ENCODE peak calls at places on chromosomes 4 and X, in eight cellular contexts. X is uterus, Q is GM12878, V is sigmoid colon, N is HCT116, D is right lobe of liver, B is IMR-90, E is lower leg skin. G is an unnamed sample.

GRCh38 chr4:123096038-123096437 is 173.6 kb upstream of the NUDT6 start:
- DNase-seq in D (no peak), Q (no peak), B (no peak), N (peak), V (no peak), E (no peak), X (no peak), G (no peak)

GRCh38 chr4:182789588-182789987 is 127.6 kb downstream of the DCTD start:
- DNase-seq in E (no peak), N (no peak), B (no peak), V (no peak), Q (no peak), D (no peak), X (no peak), G (no peak)

GRCh38 chrX:21985332-21985777 is 44.8 kb downstream of the SMS start:
- DNase-seq in V (peak), D (no peak), E (peak), X (peak), B (peak), Q (peak), N (peak), G (peak)

GRCh38 chr4:75634951-75635350 is 4.6 kb upstream of the CDKL2 start:
- DNase-seq in N (no peak), B (peak), Q (no peak), E (no peak), D (no peak), X (no peak), V (no peak), G (no peak)

GRCh38 chr4:99205104-99205979 is 13.7 kb downstream of the ADH6 start:
- DNase-seq in Q (no peak), X (peak), E (peak), D (no peak), V (no peak), B (peak), N (no peak), G (no peak)

GRCh38 chr4:88144048-88144447 is 14.4 kb downstream of the ABCG2 start:
- DNase-seq in X (no peak), E (no peak), V (no peak), N (no peak), Q (no peak), D (no peak), B (no peak), G (no peak)

GRCh38 chr4:2924765-2925301 is 38.4 kb downstream of the NOP14 start:
- DNase-seq in E (no peak), V (no peak), Q (no peak), X (peak), B (no peak), N (no peak), D (peak), G (peak)

GRCh38 chrX:118807151-118808017 is 16.2 kb upstream of the ZCCHC12 start:
- DNase-seq in D (no peak), Q (peak), N (peak), B (peak), E (peak), X (peak), V (no peak), G (peak)

GRCh38 chr4:155679343-155679742 is 12.7 kb downstream of the GUCY1A1 start:
- DNase-seq in D (no peak), B (peak), V (peak), X (peak), E (no peak), Q (no peak), N (no peak), G (no peak)

GRCh38 chr4:139808381-139809206 is 143.0 kb downstream of the MGST2 start:
- DNase-seq in E (no peak), B (peak), D (no peak), N (no peak), X (peak), Q (no peak), V (no peak), G (no peak)

GRCh38 chrX:41043950-41044349 is 41.3 kb upstream of the USP9X start:
- DNase-seq in B (peak), V (no peak), E (no peak), D (no peak), X (no peak), Q (no peak), N (no peak), G (no peak)

GRCh38 chr4:77146426-77147399 is 10.3 kb upstream of the CCNG2 start:
- DNase-seq in X (no peak), N (no peak), E (no peak), V (no peak), B (no peak), Q (no peak), D (no peak), G (no peak)

DNA sequence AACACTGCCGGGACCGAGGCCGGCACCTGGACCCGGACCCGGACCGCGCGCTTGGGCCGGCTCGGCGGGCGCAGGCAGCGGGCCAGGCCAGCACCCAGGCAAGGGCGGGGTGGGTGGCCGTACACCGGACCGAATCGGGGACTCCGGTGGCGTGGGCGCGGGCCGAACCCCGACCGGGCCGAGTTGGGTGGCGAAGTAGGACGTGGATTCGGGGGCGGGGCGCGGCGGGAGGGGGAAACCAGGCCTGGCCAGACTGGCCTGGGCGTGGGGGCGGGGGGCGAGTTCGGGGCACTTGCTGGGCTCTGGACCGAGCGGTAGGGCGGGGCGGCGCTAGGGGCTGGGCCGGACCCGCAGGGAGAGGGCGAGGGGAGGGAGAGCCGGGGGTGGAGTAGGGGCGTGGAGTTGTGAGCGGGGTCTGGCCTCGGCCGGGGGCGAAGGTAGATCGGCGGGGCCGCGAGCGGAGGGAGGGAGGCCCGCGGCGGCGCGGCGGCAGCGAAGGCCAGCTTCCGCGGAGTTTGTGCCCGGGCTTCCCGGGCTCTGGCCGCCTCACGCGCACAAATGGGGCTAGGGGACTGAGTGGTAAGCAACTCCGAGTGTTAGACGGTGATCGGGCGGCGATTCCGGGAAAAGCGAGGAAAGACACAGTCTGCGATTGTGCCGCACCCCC is 1.8 kb upstream of the BCORL1 start:
- DNase-seq in N (no peak), B (no peak), Q (no peak), D (peak), E (no peak), V (peak), X (peak), G (peak)
- TF ChIP-seq POLR2A in N (no peak), B (no peak), Q (peak), D (peak), E (no peak), V (no peak), X (peak), G (no peak)

GRCh38 chrX:48919360-48919821 is 567 bp upstream of the PIM2 start:
- DNase-seq in Q (no peak), B (no peak), X (no peak), E (no peak), V (no peak), D (no peak), N (no peak), G (no peak)

GRCh38 chrX:48918303-48918643 is 551 bp downstream of the PIM2 start:
- DNase-seq in N (no peak), E (no peak), Q (no peak), B (no peak), V (no peak), D (no peak), X (no peak), G (no peak)

GRCh38 chrX:48917139-48917980 is 1.5 kb downstream of the PIM2 start:
- DNase-seq in Q (peak), D (peak), N (peak), B (peak), E (peak), X (peak), V (peak), G (peak)

GRCh38 chrX:48919947-48920712 is 1.3 kb upstream of the PIM2 start:
- DNase-seq in X (no peak), E (no peak), D (no peak), B (no peak), N (no peak), V (no peak), Q (no peak), G (no peak)

DNA sequence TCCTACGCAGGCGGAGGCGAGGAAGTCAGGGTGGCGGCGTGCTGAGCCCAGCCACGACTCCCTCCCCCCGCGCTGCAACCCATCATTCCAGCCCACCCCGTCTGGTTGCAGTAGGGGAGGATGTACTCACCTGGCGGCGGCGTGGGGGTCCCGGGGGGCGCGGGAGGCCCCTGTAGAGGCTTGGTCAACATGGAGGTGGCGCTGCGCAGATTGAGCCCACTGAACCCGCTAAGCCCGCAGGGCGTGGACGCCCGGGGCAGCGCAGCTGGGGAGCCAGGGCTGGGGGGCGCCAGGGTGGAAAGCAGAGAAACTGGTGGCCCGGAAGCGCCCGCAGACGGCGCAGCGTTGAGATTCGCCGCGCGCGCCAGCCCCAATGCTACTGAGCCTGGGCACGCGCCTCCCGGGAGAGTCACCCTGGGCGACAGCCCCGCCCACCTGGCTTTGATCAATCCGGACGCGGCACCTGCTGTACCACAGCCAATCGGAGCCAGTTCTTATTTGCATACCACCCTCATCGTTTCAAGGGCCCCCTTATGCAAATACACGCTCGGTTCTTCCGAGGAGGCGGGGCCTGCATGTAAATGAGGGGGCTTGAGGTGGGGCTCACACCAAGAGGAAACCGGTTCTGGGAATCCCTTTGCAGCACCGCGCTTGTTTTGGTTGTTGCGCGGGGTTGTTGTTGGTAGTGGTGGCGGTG is at the start of gene PIM2:
- DNase-seq in B (peak), Q (peak), N (peak), V (peak), D (peak), E (peak), X (peak), G (peak)
- TF ChIP-seq POLR2A in B (peak), Q (peak), N (peak), V (peak), D (peak), E (peak), X (peak), G (no peak)

GRCh38 chr4:89312066-89312465 is 4.5 kb upstream of the GPRIN3 start:
- DNase-seq in N (no peak), E (no peak), B (no peak), Q (no peak), V (no peak), X (no peak), D (no peak), G (no peak)

GRCh38 chr4:89314291-89314690 is 6.7 kb upstream of the GPRIN3 start:
- DNase-seq in B (no peak), D (no peak), X (no peak), N (no peak), E (no peak), Q (no peak), V (no peak), G (no peak)

GRCh38 chr4:89307446-89308160 is at the start of gene GPRIN3:
- DNase-seq in N (no peak), Q (no peak), V (peak), D (peak), E (no peak), X (peak), B (no peak), G (peak)

GRCh38 chr4:89308161-89308500 is 531 bp upstream of the GPRIN3 start:
- DNase-seq in V (no peak), Q (no peak), D (no peak), E (no peak), X (no peak), B (no peak), N (no peak), G (no peak)

GRCh38 chr4:89311433-89311832 is 3.8 kb upstream of the GPRIN3 start:
- DNase-seq in B (no peak), N (no peak), E (no peak), Q (no peak), D (no peak), V (no peak), X (no peak), G (no peak)
- TF ChIP-seq POLR2A in B (no peak), N (no peak), E (no peak), Q (no peak), D (no peak), V (no peak), X (no peak), G (no peak)

GRCh38 chr4:8199594-8200301 is 658 bp downstream of the SH3TC1 start:
- DNase-seq in V (no peak), N (no peak), E (no peak), B (no peak), X (no peak), D (peak), Q (no peak), G (peak)

GRCh38 chr4:8197521-8197920 is 1.6 kb upstream of the SH3TC1 start:
- DNase-seq in X (no peak), B (no peak), N (no peak), Q (no peak), D (peak), E (no peak), V (no peak), G (no peak)

GRCh38 chr4:8198206-8198905 is 734 bp upstream of the SH3TC1 start:
- DNase-seq in D (peak), X (no peak), E (peak), B (no peak), V (no peak), Q (peak), N (no peak), G (peak)

GRCh38 chr4:8200302-8200975 is 1.3 kb downstream of the SH3TC1 start:
- DNase-seq in Q (no peak), X (no peak), E (peak), V (peak), N (no peak), B (peak), D (no peak), G (peak)

GRCh38 chr4:8198906-8199593 is at the start of gene SH3TC1:
- DNase-seq in D (peak), X (peak), B (peak), E (peak), N (peak), Q (peak), V (peak), G (peak)
- TF ChIP-seq POLR2A in D (peak), X (no peak), B (no peak), E (no peak), N (no peak), Q (no peak), V (peak), G (peak)

DNA sequence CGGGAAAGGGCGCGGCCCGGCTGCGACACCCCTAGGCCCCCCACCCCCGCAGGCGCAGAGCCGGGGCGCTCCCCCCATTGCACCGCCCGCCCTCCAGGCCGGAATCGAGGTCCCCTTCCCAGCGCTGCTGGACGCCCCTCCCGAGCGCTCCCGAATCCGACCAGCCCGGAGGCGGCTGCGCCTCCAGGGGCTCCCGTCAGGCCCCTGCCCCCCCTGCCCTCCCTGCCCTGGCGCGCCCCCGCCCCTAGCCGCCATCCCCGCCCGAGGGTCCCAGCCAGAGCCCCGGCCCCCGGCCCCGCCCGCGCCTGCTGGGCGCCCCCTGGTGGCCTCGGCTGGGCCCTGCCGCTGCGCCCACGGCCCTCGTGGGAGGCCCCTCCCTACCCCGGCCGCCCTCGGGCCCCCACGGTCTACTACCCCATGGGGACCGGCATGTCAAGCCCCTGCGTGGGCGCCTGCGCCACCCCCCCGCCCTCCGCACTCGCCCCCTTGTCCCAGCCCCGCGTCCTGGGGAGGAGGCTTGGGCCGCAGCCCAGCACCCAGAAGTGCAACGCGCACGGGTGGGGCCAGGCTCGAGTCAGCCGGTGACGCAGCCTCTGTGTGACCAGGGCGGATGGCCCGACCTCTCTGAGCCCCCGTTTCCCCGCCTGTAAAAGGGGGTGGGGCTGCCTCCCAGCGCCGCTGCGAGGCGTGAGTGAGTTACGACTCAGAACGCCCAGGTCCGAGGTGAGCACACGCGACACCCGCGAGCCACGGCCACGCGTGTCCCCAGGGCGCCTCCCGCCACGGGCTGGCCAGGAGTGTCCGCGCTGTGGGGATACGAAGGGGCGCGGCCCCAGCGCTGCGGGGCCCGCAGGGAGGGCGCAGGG is 104.9 kb downstream of the FAM53A start:
- DNase-seq in B (peak), V (peak), E (peak), N (peak), X (peak), Q (no peak), D (peak), G (peak)
- TF ChIP-seq POLR2A in B (no peak), V (no peak), E (no peak), N (no peak), X (no peak), Q (no peak), D (peak), G (no peak)

DNA sequence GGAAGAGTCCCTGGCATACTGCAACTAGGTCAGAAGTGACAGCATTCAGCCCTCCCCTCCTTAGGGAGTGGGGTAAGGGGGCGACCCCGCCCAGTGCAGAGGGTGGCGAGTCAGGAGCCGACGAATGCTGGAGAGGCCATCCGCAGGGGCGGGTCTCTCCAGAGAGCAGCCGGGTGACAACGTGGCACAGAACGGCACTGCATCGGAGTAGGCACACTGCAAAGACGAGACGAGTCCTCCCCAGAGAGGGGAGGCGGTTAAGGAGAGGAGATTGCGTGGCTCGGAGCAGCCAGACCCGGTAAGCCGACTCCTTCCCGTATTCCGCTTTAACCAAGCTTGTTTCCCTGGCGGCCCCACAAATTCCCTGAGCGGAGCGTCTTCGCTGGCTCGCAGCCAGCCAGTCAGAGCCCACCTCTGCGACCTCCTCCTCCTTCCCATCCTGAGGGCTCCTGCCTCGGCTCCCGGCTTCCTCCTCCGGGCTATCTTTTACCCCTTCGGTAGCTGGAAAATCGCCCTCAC is 54.9 kb downstream of the LINC00632 start:
- DNase-seq in V (peak), Q (no peak), D (no peak), X (peak), N (no peak), B (peak), E (no peak), G (no peak)
- TF ChIP-seq POLR2A in V (no peak), Q (no peak), D (no peak), X (no peak), N (no peak), B (peak), E (no peak), G (no peak)

GRCh38 chr4:4245172-4245571 is 2.9 kb downstream of the TMEM128 start:
- DNase-seq in B (no peak), E (no peak), X (no peak), V (no peak), Q (no peak), N (no peak), D (no peak), G (no peak)
- TF ChIP-seq POLR2A in B (no peak), E (no peak), X (no peak), V (no peak), Q (no peak), N (no peak), D (no peak), G (no peak)

DNA sequence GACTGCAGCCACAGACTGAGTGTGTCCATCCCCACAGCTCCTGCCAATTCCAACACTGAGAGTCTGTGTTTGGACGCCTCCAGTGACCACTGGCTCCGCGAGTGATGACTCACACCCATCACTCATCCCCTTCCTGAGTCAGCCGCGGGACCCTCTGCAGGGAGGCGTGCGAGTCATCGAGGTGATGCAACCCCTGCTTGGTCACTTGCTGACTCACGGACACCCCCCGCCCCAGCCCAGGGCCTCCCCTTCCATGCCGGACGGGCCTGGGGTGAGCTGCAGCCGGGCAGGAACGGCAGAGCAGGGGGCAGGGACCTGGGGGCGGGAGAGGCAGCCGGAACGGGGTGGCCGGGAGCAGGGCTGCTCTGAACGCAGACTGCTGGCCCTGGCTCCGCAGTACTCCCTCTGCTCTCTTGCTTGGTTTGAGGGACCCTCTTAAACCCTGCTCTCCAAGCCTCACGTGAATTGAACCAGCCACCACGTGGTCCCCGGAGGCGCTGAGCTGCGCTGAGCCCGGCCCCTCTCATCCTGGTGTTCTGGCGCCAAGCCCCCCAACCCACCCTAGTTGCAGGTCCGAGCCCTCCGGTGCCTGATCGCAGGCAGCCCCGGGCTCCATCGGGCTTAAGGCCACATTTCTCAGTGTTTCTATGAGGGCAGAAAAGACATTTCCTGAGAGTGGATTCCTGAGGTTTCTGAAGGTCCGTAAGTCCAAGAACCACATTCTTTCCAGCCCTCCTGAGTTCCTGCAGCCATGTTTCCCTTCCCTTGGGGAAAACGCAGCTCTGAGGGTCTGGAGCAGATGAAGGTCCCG is 32.4 kb downstream of the FGFRL1 start:
- DNase-seq in D (peak), B (peak), Q (no peak), N (peak), E (peak), V (peak), X (peak), G (peak)
- TF ChIP-seq POLR2A in D (no peak), B (peak), Q (no peak), N (no peak), E (no peak), V (no peak), X (no peak), G (no peak)

G was measured in stomach.